ENCODE peak calls at places on chromosomes 1 and 21, in four cellular contexts. One of them, this sample, is unnamed.

GRCh38 chr1:201673093-201673492 is 134.2 kb downstream of the NAV1 start:
- DNase-seq in SK-N-SH: peak
- DNase-seq in HepG2: no peak
- DNase-seq in K562: no peak
- DNase-seq in this sample: no peak

GRCh38 chr1:20405051-20405754 is 80.8 kb downstream of the CAMK2N1 start:
- DNase-seq in SK-N-SH: no peak
- DNase-seq in K562: no peak
- DNase-seq in HepG2: no peak
- DNase-seq in this sample: no peak

GRCh38 chr1:43272576-43273571 is 3.1 kb downstream of the TMEM125 start:
- DNase-seq in SK-N-SH: no peak
- DNase-seq in K562: no peak
- DNase-seq in HepG2: no peak
- DNase-seq in this sample: no peak

GRCh38 chr1:210264521-210265380 is 32.2 kb downstream of the SERTAD4 start:
- DNase-seq in K562: no peak
- DNase-seq in HepG2: no peak
- DNase-seq in SK-N-SH: peak
- DNase-seq in this sample: no peak

GRCh38 chr1:65687435-65688214 is 105.1 kb upstream of the PDE4B start:
- DNase-seq in HepG2: peak
- DNase-seq in K562: peak
- DNase-seq in SK-N-SH: peak
- DNase-seq in this sample: peak

GRCh38 chr1:36351222-36351977 is 28.0 kb upstream of the EVA1B start:
- DNase-seq in K562: no peak
- DNase-seq in SK-N-SH: peak
- DNase-seq in HepG2: no peak
- DNase-seq in this sample: no peak

GRCh38 chr1:67735806-67736627 is 51.0 kb downstream of the GADD45A start:
- DNase-seq in SK-N-SH: peak
- DNase-seq in HepG2: no peak
- DNase-seq in K562: peak
- DNase-seq in this sample: peak

GRCh38 chr1:97632075-97632474 is 288.8 kb downstream of the DPYD start:
- DNase-seq in K562: no peak
- DNase-seq in HepG2: no peak
- DNase-seq in SK-N-SH: peak
- DNase-seq in this sample: no peak

GRCh38 chr1:37094302-37094701 is 60.0 kb upstream of the GRIK3 start:
- DNase-seq in SK-N-SH: no peak
- DNase-seq in HepG2: no peak
- DNase-seq in K562: no peak
- DNase-seq in this sample: no peak

GRCh38 chr1:108617008-108617723 is 43.7 kb downstream of the HENMT1 start:
- DNase-seq in HepG2: no peak
- DNase-seq in K562: no peak
- DNase-seq in SK-N-SH: no peak
- DNase-seq in this sample: no peak

GRCh38 chr1:9842781-9843575 is 19.2 kb upstream of the CLSTN1 start:
- DNase-seq in SK-N-SH: peak
- DNase-seq in K562: no peak
- DNase-seq in HepG2: no peak
- DNase-seq in this sample: no peak

GRCh38 chr1:6419803-6420593 is at the start of gene HES2:
- DNase-seq in HepG2: no peak
- DNase-seq in SK-N-SH: peak
- DNase-seq in K562: peak
- DNase-seq in this sample: no peak

GRCh38 chr1:18941221-18942141 is 15.0 kb downstream of the IFFO2 start:
- DNase-seq in K562: no peak
- DNase-seq in HepG2: peak
- DNase-seq in SK-N-SH: no peak
- DNase-seq in this sample: no peak

GRCh38 chr21:33308586-33309490 is 15.9 kb upstream of the IFNAR1 start:
- DNase-seq in HepG2: no peak
- DNase-seq in SK-N-SH: peak
- DNase-seq in K562: no peak
- DNase-seq in this sample: peak

GRCh38 chr1:231162970-231163830 is 1.3 kb downstream of the TRIM67 start:
- DNase-seq in HepG2: no peak
- DNase-seq in K562: no peak
- DNase-seq in SK-N-SH: peak
- DNase-seq in this sample: no peak

GRCh38 chr1:7236844-7237515 is 451.7 kb downstream of the CAMTA1 start:
- DNase-seq in SK-N-SH: no peak
- DNase-seq in K562: no peak
- DNase-seq in HepG2: no peak
- DNase-seq in this sample: no peak

GRCh38 chr1:114011796-114012195 is 32.5 kb downstream of the OLFML3 start:
- DNase-seq in HepG2: no peak
- DNase-seq in K562: no peak
- DNase-seq in SK-N-SH: no peak
- DNase-seq in this sample: no peak

GRCh38 chr1:228285661-228286504 is 78.0 kb downstream of the OBSCN start:
- DNase-seq in SK-N-SH: no peak
- DNase-seq in K562: no peak
- DNase-seq in HepG2: no peak
- DNase-seq in this sample: no peak

GRCh38 chr21:38202811-38203210 is 54.0 kb upstream of the KCNJ15 start:
- DNase-seq in SK-N-SH: no peak
- DNase-seq in HepG2: no peak
- DNase-seq in K562: no peak
- DNase-seq in this sample: no peak

GRCh38 chr1:233394860-233395717 is 67.6 kb downstream of the MAP3K21 start:
- DNase-seq in HepG2: peak
- DNase-seq in SK-N-SH: peak
- DNase-seq in K562: peak
- DNase-seq in this sample: no peak

GRCh38 chr1:113456967-113457366 is 66.7 kb downstream of the MAGI3 start:
- DNase-seq in K562: no peak
- DNase-seq in HepG2: peak
- DNase-seq in SK-N-SH: no peak
- DNase-seq in this sample: no peak

GRCh38 chr1:175204285-175204684 is 11.7 kb upstream of the KIAA0040 start:
- DNase-seq in HepG2: no peak
- DNase-seq in SK-N-SH: no peak
- DNase-seq in K562: no peak
- DNase-seq in this sample: no peak

GRCh38 chr1:46043491-46044017 is 88.9 kb downstream of the PIK3R3 start:
- DNase-seq in HepG2: no peak
- DNase-seq in SK-N-SH: no peak
- DNase-seq in K562: no peak
- DNase-seq in this sample: peak

GRCh38 chr1:104592926-104593325 is 843.2 kb downstream of the AMY1C start:
- DNase-seq in SK-N-SH: no peak
- DNase-seq in K562: no peak
- DNase-seq in HepG2: no peak
- DNase-seq in this sample: peak

GRCh38 chr1:7988576-7988975 is 27.1 kb downstream of the PARK7 start:
- DNase-seq in K562: no peak
- DNase-seq in HepG2: no peak
- DNase-seq in SK-N-SH: no peak
- DNase-seq in this sample: no peak

GRCh38 chr1:235093013-235093618 is 35.5 kb downstream of the TOMM20 start:
- DNase-seq in SK-N-SH: peak
- DNase-seq in K562: no peak
- DNase-seq in HepG2: peak
- DNase-seq in this sample: no peak

GRCh38 chr1:177800386-177801058 is 169.3 kb downstream of the SEC16B start:
- DNase-seq in K562: no peak
- DNase-seq in SK-N-SH: no peak
- DNase-seq in HepG2: no peak
- DNase-seq in this sample: no peak

GRCh38 chr1:36920801-36921405 is 113.4 kb downstream of the GRIK3 start:
- DNase-seq in SK-N-SH: no peak
- DNase-seq in HepG2: no peak
- DNase-seq in K562: no peak
- DNase-seq in this sample: no peak

GRCh38 chr1:117235863-117236465 is 25.2 kb upstream of the VTCN1 start:
- DNase-seq in SK-N-SH: no peak
- DNase-seq in HepG2: no peak
- DNase-seq in K562: no peak
- DNase-seq in this sample: no peak

GRCh38 chr1:41390171-41390570 is 28.9 kb downstream of the FOXO6 start:
- DNase-seq in K562: no peak
- DNase-seq in HepG2: no peak
- DNase-seq in SK-N-SH: no peak
- DNase-seq in this sample: no peak

GRCh38 chr1:150466964-150467363 is 20.3 kb upstream of the TARS2 start:
- DNase-seq in SK-N-SH: no peak
- DNase-seq in K562: no peak
- DNase-seq in HepG2: no peak
- DNase-seq in this sample: no peak

GRCh38 chr1:217717959-217718358 is 86.8 kb downstream of the SPATA17 start:
- DNase-seq in SK-N-SH: no peak
- DNase-seq in K562: no peak
- DNase-seq in HepG2: no peak
- DNase-seq in this sample: no peak

GRCh38 chr21:39336457-39337008 is 12.4 kb downstream of the HMGN1 start:
- DNase-seq in SK-N-SH: no peak
- DNase-seq in K562: no peak
- DNase-seq in HepG2: peak
- DNase-seq in this sample: no peak

GRCh38 chr21:39344848-39345247 is 4.0 kb downstream of the HMGN1 start:
- DNase-seq in SK-N-SH: no peak
- DNase-seq in K562: no peak
- DNase-seq in HepG2: no peak
- DNase-seq in this sample: no peak

GRCh38 chr21:39345440-39345839 is 3.4 kb downstream of the HMGN1 start:
- DNase-seq in K562: no peak
- DNase-seq in SK-N-SH: no peak
- DNase-seq in HepG2: no peak
- DNase-seq in this sample: no peak

GRCh38 chr21:39341249-39341923 is 7.5 kb downstream of the HMGN1 start:
- DNase-seq in HepG2: no peak
- DNase-seq in SK-N-SH: no peak
- DNase-seq in K562: no peak
- DNase-seq in this sample: no peak

DNA sequence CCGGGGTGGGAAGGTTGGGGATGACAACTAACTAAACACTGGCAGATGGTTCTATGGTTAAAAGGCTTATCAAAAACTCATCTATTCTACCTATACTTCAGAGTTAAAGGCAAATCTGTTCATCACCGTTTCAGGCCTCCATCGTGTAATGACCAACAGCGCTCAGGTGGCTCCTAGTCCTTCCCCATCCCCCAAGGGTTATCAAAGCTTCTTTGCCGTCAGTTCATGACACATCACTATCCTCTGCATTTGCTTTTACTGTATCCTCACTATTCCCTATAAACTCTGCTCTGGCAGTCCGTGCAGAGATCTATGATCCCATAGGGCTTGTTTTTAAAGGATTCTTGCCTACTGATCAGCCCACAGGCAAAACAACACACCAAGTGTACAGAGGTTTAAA is 8.2 kb downstream of the HMGN1 start:
- DNase-seq in HepG2: no peak
- DNase-seq in SK-N-SH: no peak
- DNase-seq in K562: no peak
- DNase-seq in this sample: no peak
- TF ChIP-seq GABPA in HepG2: no peak
- TF ChIP-seq GABPA in SK-N-SH: no peak
- TF ChIP-seq GABPA in K562: no peak
- TF ChIP-seq GABPA in this sample: no peak

GRCh38 chr1:904271-904950 is 19.3 kb upstream of the SAMD11 start:
- DNase-seq in HepG2: no peak
- DNase-seq in SK-N-SH: peak
- DNase-seq in K562: peak
- DNase-seq in this sample: peak
- TF ChIP-seq REST in HepG2: no peak
- TF ChIP-seq REST in SK-N-SH: no peak
- TF ChIP-seq REST in K562: no peak
- TF ChIP-seq REST in this sample: no peak

GRCh38 chr1:54774820-54775498 is 10.6 kb upstream of the PARS2 start:
- DNase-seq in K562: peak
- DNase-seq in SK-N-SH: peak
- DNase-seq in HepG2: peak
- DNase-seq in this sample: no peak
- TF ChIP-seq GABPA in K562: no peak
- TF ChIP-seq GABPA in SK-N-SH: no peak
- TF ChIP-seq GABPA in HepG2: no peak
- TF ChIP-seq GABPA in this sample: no peak

DNA sequence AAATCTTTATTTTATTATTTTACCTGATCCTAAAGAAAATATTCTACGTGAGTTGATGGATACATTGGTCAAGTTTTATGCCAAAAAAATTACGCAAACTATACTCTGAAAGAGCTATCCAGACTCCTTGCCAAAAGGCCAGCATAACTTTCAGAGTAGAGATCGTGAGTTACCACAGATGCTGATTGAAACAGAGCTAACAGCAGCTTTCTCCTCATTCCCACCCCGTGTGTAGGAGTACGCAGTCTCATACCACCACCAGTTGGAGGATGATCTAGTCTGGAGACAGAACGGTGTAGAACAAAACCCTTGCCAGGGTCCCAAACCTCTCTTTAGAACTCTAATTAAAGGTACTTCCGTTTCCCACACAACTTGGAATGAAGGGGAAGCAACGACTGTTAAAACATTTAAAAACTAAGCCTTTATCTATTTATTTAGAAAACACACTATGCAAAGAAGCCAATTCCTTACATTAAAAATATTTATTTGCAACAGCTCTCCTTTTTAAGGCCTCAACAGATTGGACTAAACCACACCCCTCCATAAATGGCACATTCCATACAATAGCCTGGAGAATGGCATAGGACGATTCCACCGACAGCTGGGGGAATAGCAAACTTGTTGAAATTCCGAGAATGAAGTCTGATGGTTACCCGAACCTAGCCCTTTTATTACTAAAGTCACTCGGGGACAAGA is 1.4 kb downstream of the NUCKS1 start:
- DNase-seq in HepG2: peak
- DNase-seq in K562: peak
- DNase-seq in SK-N-SH: peak
- DNase-seq in this sample: peak
- TF ChIP-seq REST in HepG2: no peak
- TF ChIP-seq REST in K562: no peak
- TF ChIP-seq REST in SK-N-SH: no peak
- TF ChIP-seq REST in this sample: no peak

GRCh38 chr1:181083842-181084605 is 4.5 kb upstream of the IER5 start:
- DNase-seq in HepG2: peak
- DNase-seq in SK-N-SH: peak
- DNase-seq in K562: peak
- DNase-seq in this sample: peak
- TF ChIP-seq GABPA in HepG2: no peak
- TF ChIP-seq GABPA in SK-N-SH: no peak
- TF ChIP-seq GABPA in K562: no peak
- TF ChIP-seq GABPA in this sample: no peak

GRCh38 chr1:156114101-156114918 is at the start of gene LMNA:
- DNase-seq in SK-N-SH: peak
- DNase-seq in K562: peak
- DNase-seq in HepG2: peak
- DNase-seq in this sample: peak
- TF ChIP-seq REST in SK-N-SH: peak
- TF ChIP-seq REST in K562: no peak
- TF ChIP-seq REST in HepG2: no peak
- TF ChIP-seq REST in this sample: no peak

This sample was measured in HL-60.